ENCODE peak calls at places on chromosome 13, in four cellular contexts. C is stimulated activated CD8-positive, alpha-beta memory T cell treated with anti-CD3 and anti-CD28 coated beads, Interleukin-12 subunit alpha, Interleukin-12 subunit beta, amount 100 ng/mL, for 4 hours; Q is SW 1271; G is foreskin keratinocyte. I is an unnamed sample.

GRCh38 chr13:21541980-21542379 is 62.0 kb downstream of the MICU2 start:
- DNase-seq in G (no peak), Q (no peak), C (no peak), I (no peak)

GRCh38 chr13:87058786-87059329 is 612.3 kb upstream of the SLITRK5 start:
- DNase-seq in G (no peak), Q (no peak), C (no peak), I (no peak)

GRCh38 chr13:59094149-59094548 is 1069.6 kb downstream of the DIAPH3 start:
- DNase-seq in Q (no peak), G (no peak), C (no peak), I (no peak)

GRCh38 chr13:86383561-86383960 is 584.3 kb upstream of the SLITRK6 start:
- DNase-seq in C (no peak), G (no peak), Q (no peak), I (no peak)

GRCh38 chr13:113048766-113049165 is 56.8 kb upstream of the F7 start:
- DNase-seq in G (no peak), C (no peak), Q (no peak), I (no peak)

GRCh38 chr13:44484562-44485164 is 91.5 kb downstream of the TSC22D1 start:
- DNase-seq in G (no peak), C (no peak), Q (no peak), I (no peak)

GRCh38 chr13:67230774-67231480 is 791 bp upstream of the PCDH9 start:
- DNase-seq in G (peak; percentile 54), Q (peak; percentile 49), C (peak; percentile 10), I (peak; percentile 64)

GRCh38 chr13:41622545-41623429 is 165.4 kb downstream of the RGCC start:
- DNase-seq in Q (no peak), C (no peak), G (no peak), I (no peak)

GRCh38 chr13:97318532-97318931 is 96.4 kb downstream of the MBNL2 start:
- DNase-seq in C (no peak), Q (no peak), G (no peak), I (no peak)

GRCh38 chr13:26784704-26785639 is 24.4 kb upstream of the GPR12 start:
- DNase-seq in C (no peak), G (no peak), Q (no peak), I (peak; percentile 48)

GRCh38 chr13:79485014-79485441 is 4.1 kb downstream of the NDFIP2 start:
- DNase-seq in G (peak; percentile 96), C (no peak), Q (peak; percentile 19), I (no peak)

GRCh38 chr13:106617561-106617960 is 49.6 kb upstream of the ARGLU1 start:
- DNase-seq in C (no peak), G (peak; percentile 70), Q (no peak), I (no peak)

GRCh38 chr13:104414771-104415170 is 1348.6 kb upstream of the SLC10A2 start:
- DNase-seq in C (no peak), Q (no peak), G (no peak), I (no peak)

GRCh38 chr13:41985788-41986508 is 25.0 kb upstream of the VWA8 start:
- DNase-seq in C (no peak), G (no peak), Q (no peak), I (no peak)

GRCh38 chr13:97328222-97328790 is 105.7 kb upstream of the RAP2A start:
- DNase-seq in G (peak; percentile 28), C (no peak), Q (peak; percentile 67), I (peak; percentile 32)

GRCh38 chr13:99559560-99559959 is 58.3 kb downstream of the TM9SF2 start:
- DNase-seq in Q (no peak), G (no peak), C (no peak), I (no peak)

GRCh38 chr13:77040076-77040475 is 13.1 kb upstream of the FBXL3 start:
- DNase-seq in C (no peak), G (no peak), Q (no peak), I (no peak)

GRCh38 chr13:97256343-97256783 is 34.2 kb downstream of the MBNL2 start:
- DNase-seq in C (no peak), Q (peak; percentile 98), G (peak; percentile 85), I (no peak)

GRCh38 chr13:44573071-44573470 is 3.1 kb downstream of the TSC22D1 start:
- DNase-seq in G (no peak), C (no peak), Q (no peak), I (peak; percentile 54)

GRCh38 chr13:46926856-46927625 is 30.2 kb upstream of the HTR2A start:
- DNase-seq in G (no peak), Q (no peak), C (no peak), I (no peak)

GRCh38 chr13:97249797-97250495 is 27.8 kb downstream of the MBNL2 start:
- DNase-seq in Q (peak; percentile 11), C (no peak), G (no peak), I (peak; percentile 32)

GRCh38 chr13:35191883-35192282 is 249.8 kb downstream of the NBEA start:
- DNase-seq in Q (no peak), G (no peak), C (no peak), I (no peak)

GRCh38 chr13:94344126-94344863 is 135.2 kb downstream of the DCT start:
- DNase-seq in Q (no peak), G (no peak), C (no peak), I (peak; percentile 10)

GRCh38 chr13:114313061-114313860 is 1.0 kb upstream of the CHAMP1 start:
- DNase-seq in G (no peak), Q (no peak), C (no peak), I (no peak)

GRCh38 chr13:113493315-113493951 is 2.9 kb upstream of the DCUN1D2 start:
- DNase-seq in G (peak; percentile 78), Q (peak; percentile 67), C (no peak), I (no peak)

GRCh38 chr13:52399708-52400107 is 6.3 kb downstream of the THSD1 start:
- DNase-seq in C (no peak), G (no peak), Q (no peak), I (peak; percentile 26)

GRCh38 chr13:21326155-21327030 is 132.7 kb downstream of the ZDHHC20 start:
- DNase-seq in Q (no peak), C (peak; percentile 13), G (peak; percentile 30), I (peak; percentile 86)

GRCh38 chr13:79541426-79542049 is 60.6 kb downstream of the NDFIP2 start:
- DNase-seq in G (no peak), C (no peak), Q (peak; percentile 68), I (no peak)

GRCh38 chr13:31913459-31913858 is 118.1 kb upstream of the FRY start:
- DNase-seq in G (no peak), C (no peak), Q (peak; percentile 24), I (no peak)

GRCh38 chr13:52695856-52696255 is 43.2 kb downstream of the SUGT1 start:
- DNase-seq in C (no peak), G (peak; percentile 37), Q (no peak), I (no peak)

GRCh38 chr13:29428310-29428991 is 167.0 kb downstream of the SLC7A1 start:
- DNase-seq in C (no peak), Q (no peak), G (no peak), I (peak; percentile 80)

GRCh38 chr13:32060319-32060924 is 28.8 kb downstream of the FRY start:
- DNase-seq in C (no peak), Q (no peak), G (no peak), I (no peak)